ENCODE peak calls at places on chromosomes 4 and X, in seven cellular contexts. One of them, this sample, is unnamed.

GRCh38 chr4:183905593-183906485 is 732 bp downstream of the STOX2 start:
- DNase-seq in K562: no peak
- DNase-seq in GM12878: no peak
- DNase-seq in HepG2: no peak
- DNase-seq in H1: peak; percentile 86
- DNase-seq in A549: peak; percentile 18
- DNase-seq in HCT116: no peak
- DNase-seq in this sample: peak; percentile 37

GRCh38 chr4:168908093-168908492 is 102.0 kb downstream of the CBR4 start:
- DNase-seq in K562: no peak
- DNase-seq in GM12878: no peak
- DNase-seq in H1: no peak
- DNase-seq in HepG2: no peak
- DNase-seq in A549: no peak
- DNase-seq in HCT116: no peak
- DNase-seq in this sample: peak; percentile 69

GRCh38 chr4:140092094-140092820 is 61.7 kb downstream of the MAML3 start:
- DNase-seq in H1: peak; percentile 31
- DNase-seq in A549: no peak
- DNase-seq in HCT116: no peak
- DNase-seq in HepG2: no peak
- DNase-seq in GM12878: no peak
- DNase-seq in K562: no peak
- DNase-seq in this sample: no peak

GRCh38 chr4:60042941-60043340 is 1157.2 kb upstream of the ADGRL3 start:
- DNase-seq in GM12878: no peak
- DNase-seq in HCT116: no peak
- DNase-seq in H1: no peak
- DNase-seq in K562: no peak
- DNase-seq in HepG2: no peak
- DNase-seq in A549: no peak
- DNase-seq in this sample: no peak

GRCh38 chrX:72620550-72621145 is 48.0 kb upstream of the HDAC8 start:
- DNase-seq in HepG2: peak; percentile 2
- DNase-seq in A549: peak; percentile 55
- DNase-seq in K562: peak; percentile 31
- DNase-seq in H1: no peak
- DNase-seq in GM12878: no peak
- DNase-seq in HCT116: peak; percentile 74
- DNase-seq in this sample: peak; percentile 89

GRCh38 chrX:48540015-48540350 is 469 bp downstream of the TBC1D25 start:
- DNase-seq in A549: peak; percentile 55
- DNase-seq in K562: peak; percentile 73
- DNase-seq in H1: no peak
- DNase-seq in GM12878: no peak
- DNase-seq in HepG2: peak; percentile 8
- DNase-seq in HCT116: peak; percentile 12
- DNase-seq in this sample: peak; percentile 14

GRCh38 chr4:153326513-153326912 is 18.0 kb upstream of the MND1 start:
- DNase-seq in H1: no peak
- DNase-seq in GM12878: no peak
- DNase-seq in K562: no peak
- DNase-seq in HCT116: peak; percentile 15
- DNase-seq in HepG2: no peak
- DNase-seq in A549: no peak
- DNase-seq in this sample: peak; percentile 17

GRCh38 chr4:5757536-5757935 is 46.5 kb downstream of the EVC start:
- DNase-seq in HCT116: no peak
- DNase-seq in K562: no peak
- DNase-seq in HepG2: no peak
- DNase-seq in A549: no peak
- DNase-seq in GM12878: no peak
- DNase-seq in H1: no peak
- DNase-seq in this sample: no peak

GRCh38 chrX:8841911-8842310 is 40.7 kb upstream of the FAM9A start:
- DNase-seq in GM12878: no peak
- DNase-seq in K562: no peak
- DNase-seq in A549: no peak
- DNase-seq in H1: no peak
- DNase-seq in HCT116: no peak
- DNase-seq in HepG2: no peak
- DNase-seq in this sample: no peak

GRCh38 chr4:73520821-73521220 is 39.3 kb downstream of the AFM start:
- DNase-seq in HCT116: no peak
- DNase-seq in GM12878: no peak
- DNase-seq in HepG2: no peak
- DNase-seq in K562: no peak
- DNase-seq in H1: peak; percentile 1
- DNase-seq in A549: no peak
- DNase-seq in this sample: peak; percentile 60

GRCh38 chrX:40132751-40133150 is 35.0 kb upstream of the BCOR start:
- DNase-seq in GM12878: no peak
- DNase-seq in K562: peak; percentile 78
- DNase-seq in HepG2: no peak
- DNase-seq in A549: peak; percentile 73
- DNase-seq in HCT116: peak; percentile 48
- DNase-seq in H1: no peak
- DNase-seq in this sample: peak; percentile 81

GRCh38 chr4:83281326-83281725 is 3.3 kb downstream of the COQ2 start:
- DNase-seq in HepG2: no peak
- DNase-seq in H1: no peak
- DNase-seq in A549: no peak
- DNase-seq in GM12878: no peak
- DNase-seq in HCT116: no peak
- DNase-seq in K562: no peak
- DNase-seq in this sample: no peak

GRCh38 chrX:75784689-75785491 is at the start of gene MAGEE2:
- DNase-seq in HepG2: peak; percentile 0
- DNase-seq in K562: no peak
- DNase-seq in A549: no peak
- DNase-seq in H1: no peak
- DNase-seq in HCT116: no peak
- DNase-seq in GM12878: no peak
- DNase-seq in this sample: no peak

GRCh38 chrX:53309837-53310236 is 28.5 kb upstream of the IQSEC2 start:
- DNase-seq in A549: no peak
- DNase-seq in HepG2: no peak
- DNase-seq in H1: no peak
- DNase-seq in GM12878: no peak
- DNase-seq in K562: no peak
- DNase-seq in HCT116: no peak
- DNase-seq in this sample: no peak

GRCh38 chr4:38005637-38006036 is 45.4 kb downstream of the PTTG2 start:
- DNase-seq in HepG2: no peak
- DNase-seq in HCT116: no peak
- DNase-seq in H1: no peak
- DNase-seq in K562: no peak
- DNase-seq in A549: no peak
- DNase-seq in GM12878: no peak
- DNase-seq in this sample: no peak

GRCh38 chrX:109871489-109871888 is 131.4 kb upstream of the TMEM164 start:
- DNase-seq in HCT116: no peak
- DNase-seq in A549: no peak
- DNase-seq in K562: no peak
- DNase-seq in HepG2: no peak
- DNase-seq in GM12878: no peak
- DNase-seq in H1: no peak
- DNase-seq in this sample: no peak

GRCh38 chr4:160110891-160111290 is 1008.0 kb downstream of the RAPGEF2 start:
- DNase-seq in H1: no peak
- DNase-seq in A549: no peak
- DNase-seq in K562: no peak
- DNase-seq in GM12878: no peak
- DNase-seq in HepG2: no peak
- DNase-seq in HCT116: no peak
- DNase-seq in this sample: no peak

GRCh38 chrX:80929251-80929650 is 119.6 kb upstream of the BRWD3 start:
- DNase-seq in K562: no peak
- DNase-seq in HepG2: no peak
- DNase-seq in HCT116: no peak
- DNase-seq in GM12878: no peak
- DNase-seq in H1: no peak
- DNase-seq in A549: no peak
- DNase-seq in this sample: no peak

GRCh38 chr4:158277558-158277957 is 67.3 kb downstream of the TMEM144 start:
- DNase-seq in HCT116: no peak
- DNase-seq in K562: no peak
- DNase-seq in A549: no peak
- DNase-seq in H1: no peak
- DNase-seq in GM12878: no peak
- DNase-seq in HepG2: no peak
- DNase-seq in this sample: no peak

GRCh38 chr4:8870647-8871416 is 807 bp downstream of the HMX1 start:
- DNase-seq in K562: no peak
- DNase-seq in H1: no peak
- DNase-seq in HCT116: no peak
- DNase-seq in A549: no peak
- DNase-seq in GM12878: no peak
- DNase-seq in HepG2: no peak
- DNase-seq in this sample: no peak

GRCh38 chr4:40046311-40046980 is 10.2 kb upstream of the N4BP2 start:
- DNase-seq in HepG2: peak; percentile 93
- DNase-seq in GM12878: no peak
- DNase-seq in K562: no peak
- DNase-seq in H1: no peak
- DNase-seq in HCT116: no peak
- DNase-seq in A549: peak; percentile 26
- DNase-seq in this sample: peak; percentile 64

GRCh38 chr4:24089831-24090531 is 200.1 kb upstream of the PPARGC1A start:
- DNase-seq in GM12878: no peak
- DNase-seq in K562: no peak
- DNase-seq in A549: no peak
- DNase-seq in HCT116: no peak
- DNase-seq in H1: no peak
- DNase-seq in HepG2: no peak
- DNase-seq in this sample: peak; percentile 90
- TF ChIP-seq CEBPB in GM12878: no peak
- TF ChIP-seq CEBPB in K562: no peak
- TF ChIP-seq CEBPB in A549: no peak
- TF ChIP-seq CEBPB in HCT116: no peak
- TF ChIP-seq CEBPB in H1: no peak
- TF ChIP-seq CEBPB in HepG2: no peak
- TF ChIP-seq CEBPB in this sample: no peak

GRCh38 chr4:16443504-16444088 is 217.3 kb upstream of the TAPT1 start:
- DNase-seq in K562: peak; percentile 34
- DNase-seq in HepG2: peak; percentile 30
- DNase-seq in H1: no peak
- DNase-seq in A549: peak; percentile 27
- DNase-seq in GM12878: no peak
- DNase-seq in HCT116: peak; percentile 12
- DNase-seq in this sample: peak; percentile 52
- TF ChIP-seq CEBPB in K562: no peak
- TF ChIP-seq CEBPB in HepG2: no peak
- TF ChIP-seq CEBPB in H1: no peak
- TF ChIP-seq CEBPB in A549: no peak
- TF ChIP-seq CEBPB in GM12878: no peak
- TF ChIP-seq CEBPB in HCT116: no peak
- TF ChIP-seq CEBPB in this sample: no peak

DNA sequence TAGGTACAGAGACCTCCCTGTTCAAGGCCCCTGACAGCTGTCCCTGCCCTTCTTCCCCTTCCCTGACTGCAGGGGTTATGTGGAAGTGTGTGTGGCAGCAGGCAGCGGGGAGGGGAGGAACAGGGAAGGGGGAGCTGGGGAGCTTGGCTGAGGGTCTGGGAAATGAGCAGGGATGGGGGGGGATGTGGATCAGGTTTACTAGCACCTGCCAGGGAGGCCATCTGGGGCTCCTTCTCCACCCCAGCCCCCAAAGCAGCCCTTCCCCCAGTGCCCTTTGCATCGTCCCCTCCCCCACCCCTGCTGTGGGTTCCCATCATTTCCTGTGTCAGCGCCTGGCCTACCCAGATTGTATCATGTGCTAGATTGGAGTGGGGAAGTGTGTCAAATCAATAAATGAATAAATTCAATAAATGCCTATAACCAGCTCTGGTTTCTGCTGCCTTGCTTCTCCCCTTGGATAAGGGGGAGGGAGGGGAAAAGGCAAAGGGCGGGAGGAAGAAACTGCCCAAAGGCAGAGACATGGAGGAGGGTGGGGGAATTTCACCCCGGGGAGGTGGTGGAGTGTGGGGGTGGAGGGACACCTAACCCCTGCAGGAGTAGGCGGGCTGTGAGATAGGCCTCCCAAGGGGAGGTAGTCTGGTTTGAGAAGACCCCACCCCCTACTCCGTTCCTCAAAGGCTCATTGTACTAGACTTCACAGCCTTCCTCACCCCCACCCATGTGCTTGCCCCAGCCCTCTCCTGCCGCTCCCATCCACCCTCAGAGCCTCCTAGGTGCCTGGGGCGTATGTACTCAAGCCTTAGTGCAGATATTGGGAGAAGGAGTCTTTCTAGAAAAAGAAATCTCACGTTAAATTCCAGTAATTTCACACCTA is 3.2 kb downstream of the CXorf65 start:
- DNase-seq in K562: peak; percentile 83
- DNase-seq in GM12878: no peak
- DNase-seq in A549: no peak
- DNase-seq in HCT116: no peak
- DNase-seq in H1: peak; percentile 43
- DNase-seq in HepG2: no peak
- DNase-seq in this sample: no peak
- TF ChIP-seq CEBPB in K562: no peak
- TF ChIP-seq CEBPB in GM12878: no peak
- TF ChIP-seq CEBPB in A549: no peak
- TF ChIP-seq CEBPB in HCT116: no peak
- TF ChIP-seq CEBPB in H1: no peak
- TF ChIP-seq CEBPB in HepG2: no peak
- TF ChIP-seq CEBPB in this sample: no peak

GRCh38 chrX:15948318-15948660 is 93.7 kb upstream of the AP1S2 start:
- DNase-seq in K562: no peak
- DNase-seq in GM12878: no peak
- DNase-seq in HepG2: no peak
- DNase-seq in A549: no peak
- DNase-seq in HCT116: no peak
- DNase-seq in H1: no peak
- DNase-seq in this sample: no peak
- TF ChIP-seq CEBPB in K562: no peak
- TF ChIP-seq CEBPB in GM12878: no peak
- TF ChIP-seq CEBPB in HepG2: no peak
- TF ChIP-seq CEBPB in A549: no peak
- TF ChIP-seq CEBPB in HCT116: no peak
- TF ChIP-seq CEBPB in H1: no peak
- TF ChIP-seq CEBPB in this sample: no peak

GRCh38 chr4:151117371-151117962 is 18.0 kb downstream of the RPS3A start:
- DNase-seq in GM12878: no peak
- DNase-seq in H1: no peak
- DNase-seq in HepG2: peak; percentile 78
- DNase-seq in A549: peak; percentile 49
- DNase-seq in K562: peak; percentile 60
- DNase-seq in HCT116: peak; percentile 37
- DNase-seq in this sample: peak; percentile 69
- TF ChIP-seq CEBPB in GM12878: no peak
- TF ChIP-seq CEBPB in H1: no peak
- TF ChIP-seq CEBPB in HepG2: no peak
- TF ChIP-seq CEBPB in A549: no peak
- TF ChIP-seq CEBPB in K562: no peak
- TF ChIP-seq CEBPB in HCT116: no peak
- TF ChIP-seq CEBPB in this sample: no peak

This sample was measured in IMR-90.